ENCODE peak calls at places on chromosome 9, in five cellular contexts. P is activated T-cell treated with anti-CD3 and anti-CD28 coated beads, Interleukin-2, amount 50 U/mL, for 72 hours; B is kidney tubule cell; W is T follicular helper cell; E is GM12865. L is an unnamed sample.

GRCh38 chr9:76218151-76218867 is 175.9 kb downstream of the RFK start:
- DNase-seq in P (no peak), B (peak; percentile 6), E (no peak), W (no peak), L (no peak)

GRCh38 chr9:91741529-91741928 is 208.5 kb downstream of the ROR2 start:
- DNase-seq in W (no peak), B (peak; percentile 55), E (no peak), P (no peak), L (no peak)

GRCh38 chr9:137294684-137295312 is 7.3 kb downstream of the NRARP start:
- DNase-seq in E (peak; percentile 35), B (peak; percentile 23), W (no peak), P (no peak), L (no peak)

GRCh38 chr9:135321580-135321979 is 158.0 kb upstream of the PPP1R26 start:
- DNase-seq in W (no peak), P (no peak), B (no peak), E (no peak), L (no peak)

GRCh38 chr9:72205513-72205912 is 56.3 kb downstream of the GDA start:
- DNase-seq in P (no peak), B (no peak), W (no peak), E (peak; percentile 24), L (no peak)

GRCh38 chr9:136900988-136901515 is 14.7 kb downstream of the TRAF2 start:
- DNase-seq in W (no peak), E (peak; percentile 22), P (no peak), B (peak; percentile 81), L (no peak)

GRCh38 chr9:69391946-69392345 is 66.9 kb downstream of the ENTREP1 start:
- DNase-seq in W (no peak), P (no peak), E (no peak), B (no peak), L (no peak)

GRCh38 chr9:37992924-37993349 is 76.1 kb downstream of the SHB start:
- DNase-seq in B (no peak), E (peak; percentile 26), P (no peak), W (no peak), L (no peak)

GRCh38 chr9:114034663-114035062 is 43.4 kb downstream of the AMBP start:
- DNase-seq in W (no peak), B (no peak), P (no peak), E (no peak), L (no peak)

GRCh38 chr9:38026021-38026809 is 42.8 kb downstream of the SHB start:
- DNase-seq in W (no peak), P (no peak), B (peak; percentile 90), E (peak; percentile 29), L (no peak)

GRCh38 chr9:82367929-82368328 is 379.4 kb downstream of the SPATA31D1 start:
- DNase-seq in E (no peak), P (no peak), W (no peak), B (no peak), L (no peak)

GRCh38 chr9:136545065-136545965 is 533 bp downstream of the NOTCH1 start:
- DNase-seq in B (peak; percentile 23), P (peak; percentile 85), W (peak; percentile 33), E (peak; percentile 72), L (peak; percentile 42)

GRCh38 chr9:127035948-127036347 is 86.5 kb downstream of the ANGPTL2 start:
- DNase-seq in E (no peak), P (no peak), W (no peak), B (no peak), L (no peak)

GRCh38 chr9:115522928-115523327 is 405.0 kb upstream of the TNC start:
- DNase-seq in B (no peak), W (no peak), E (no peak), P (no peak), L (no peak)

GRCh38 chr9:113306566-113306965 is 3.4 kb upstream of the RNF183 start:
- DNase-seq in W (no peak), B (no peak), P (no peak), E (no peak), L (no peak)

GRCh38 chr9:1353291-1353690 is 303.1 kb downstream of the DMRT2 start:
- DNase-seq in E (no peak), P (no peak), B (no peak), W (no peak), L (no peak)

GRCh38 chr9:7974335-7975005 is 174.9 kb upstream of the DMAC1 start:
- DNase-seq in B (no peak), P (no peak), E (peak; percentile 35), W (no peak), L (no peak)

GRCh38 chr9:131238402-131239021 is 37.8 kb downstream of the FAM78A start:
- DNase-seq in B (no peak), W (no peak), E (no peak), P (no peak), L (no peak)

GRCh38 chr9:135821733-135822382 is 85.5 kb downstream of the CAMSAP1 start:
- DNase-seq in E (no peak), B (no peak), W (no peak), P (no peak), L (no peak)

GRCh38 chr9:137079401-137079787 is 2.1 kb downstream of the UAP1L1 start:
- DNase-seq in P (no peak), E (no peak), B (no peak), W (no peak), L (no peak)

GRCh38 chr9:5455181-5455580 is 4.8 kb downstream of the CD274 start:
- DNase-seq in W (no peak), E (peak; percentile 60), P (no peak), B (peak; percentile 88), L (no peak)

GRCh38 chr9:93258419-93258817 is 74.5 kb downstream of the WNK2 start:
- DNase-seq in P (no peak), B (no peak), E (no peak), W (no peak), L (no peak)

GRCh38 chr9:119284118-119284517 is 85.1 kb downstream of the BRINP1 start:
- DNase-seq in B (peak; percentile 35), E (peak; percentile 2), P (no peak), W (no peak), L (no peak)

GRCh38 chr9:92564479-92564878 is 28.7 kb upstream of the ECM2 start:
- DNase-seq in P (no peak), B (no peak), E (no peak), W (no peak), L (no peak)

GRCh38 chr9:104276709-104277245 is 182.7 kb downstream of the SMC2 start:
- DNase-seq in W (no peak), E (no peak), B (no peak), P (no peak), L (no peak)

GRCh38 chr9:122464633-122465567 is 12.8 kb downstream of the OR1J1 start:
- DNase-seq in W (peak; percentile 38), P (peak; percentile 71), B (peak; percentile 83), E (peak; percentile 81), L (peak; percentile 37)

GRCh38 chr9:98833090-98833956 is 25.9 kb downstream of the GALNT12 start:
- DNase-seq in P (no peak), B (no peak), W (no peak), E (no peak), L (no peak)

GRCh38 chr9:123356851-123357747 is 1.1 kb downstream of the CRB2 start:
- DNase-seq in B (no peak), P (no peak), W (no peak), E (no peak), L (no peak)

GRCh38 chr9:4559238-4560182 is 69.2 kb downstream of the SLC1A1 start:
- DNase-seq in E (peak; percentile 74), W (no peak), B (no peak), P (no peak), L (no peak)